ENCODE peak calls at places on chromosomes 5 and 9, in four cellular contexts. J, H, X and W are unnamed samples.

GRCh38 chr9:131276891-131277672 is 772 bp upstream of the FAM78A start:
- DNase-seq in J (no peak), H (peak; percentile 51), X (no peak), W (peak; percentile 31)

GRCh38 chr5:172776235-172776594 is 5.2 kb upstream of the DUSP1 start:
- DNase-seq in J (no peak), H (no peak), X (peak; percentile 94), W (no peak)

GRCh38 chr5:138463335-138464017 is 1.8 kb upstream of the EGR1 start:
- DNase-seq in J (peak; percentile 51), H (no peak), X (no peak), W (no peak)

GRCh38 chr5:139880416-139881144 is 85.0 kb downstream of the PSD2 start:
- DNase-seq in J (no peak), H (no peak), X (no peak), W (no peak)

GRCh38 chr9:136582977-136583735 is 37.3 kb upstream of the NOTCH1 start:
- DNase-seq in J (no peak), H (no peak), X (no peak), W (no peak)

GRCh38 chr5:38650540-38651275 is 94.3 kb upstream of the LIFR start:
- DNase-seq in J (no peak), H (no peak), X (no peak), W (no peak)

GRCh38 chr5:3324421-3325101 is 271.1 kb upstream of the IRX1 start:
- DNase-seq in J (peak; percentile 30), H (peak; percentile 26), X (no peak), W (no peak)

GRCh38 chr5:103262422-103262871 is 3.9 kb downstream of the MACIR start:
- DNase-seq in J (no peak), H (no peak), X (no peak), W (no peak)

GRCh38 chr9:106798021-106798799 is 64.8 kb upstream of the ZNF462 start:
- DNase-seq in J (no peak), H (no peak), X (no peak), W (no peak)

GRCh38 chr5:125713406-125713805 is 709.8 kb upstream of the GRAMD2B start:
- DNase-seq in J (no peak), H (no peak), X (no peak), W (no peak)

GRCh38 chr5:154541553-154541952 is 63.5 kb upstream of the HAND1 start:
- DNase-seq in J (peak; percentile 70), H (no peak), X (no peak), W (peak; percentile 43)
- TF ChIP-seq CTCF in J (peak; percentile 73), H (no peak), X (peak; percentile 55), W (peak; percentile 80)

DNA sequence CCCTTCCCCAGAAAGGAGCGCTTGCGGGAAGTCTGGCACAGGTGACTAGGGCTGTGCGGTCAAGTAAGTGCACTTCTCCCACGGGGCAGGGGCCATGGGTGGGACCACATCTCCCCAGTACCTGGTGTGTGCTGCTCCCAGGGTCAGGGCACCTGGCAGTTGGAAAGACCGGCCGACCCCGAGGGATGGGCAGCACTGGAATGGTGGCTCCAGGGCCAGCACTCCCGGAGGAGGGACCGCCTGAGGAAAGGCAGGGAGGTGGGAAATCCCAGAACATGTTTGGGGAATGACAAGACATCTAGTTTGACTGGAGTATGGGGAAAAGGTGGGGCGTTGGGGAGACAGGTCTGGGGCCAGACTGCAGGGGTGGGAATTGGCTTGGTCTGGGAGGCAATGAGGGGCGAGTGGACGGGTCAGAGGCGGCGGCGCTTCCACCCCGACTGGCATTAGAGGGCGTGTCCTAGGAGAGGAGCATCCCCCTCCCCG is 699 bp upstream of the GLIPR2 start:
- DNase-seq in J (peak; percentile 64), H (no peak), X (no peak), W (no peak)
- H3K4me3 ChIP-seq in J (peak overlapping the region; percentile 77), H (peak overlapping the region; percentile 63), X (peak overlapping the region; percentile 40), W (no peak overlapping the region)

GRCh38 chr5:123285122-123286011 is 137.8 kb downstream of the CEP120 start:
- DNase-seq in J (peak; percentile 64), H (no peak), X (no peak), W (no peak)
- H3K4me2 ChIP-seq in J (peak overlapping the region; percentile 95), H (no peak overlapping the region), X (no peak overlapping the region), W (no peak overlapping the region)

GRCh38 chr9:85713897-85714296 is 27.9 kb downstream of the AGTPBP1 start:
- DNase-seq in J (no peak), H (no peak), X (no peak), W (no peak)

GRCh38 chr9:85715587-85715986 is 26.2 kb downstream of the AGTPBP1 start:
- DNase-seq in J (no peak), H (no peak), X (no peak), W (no peak)

GRCh38 chr9:85717220-85717619 is 24.5 kb downstream of the AGTPBP1 start:
- DNase-seq in J (no peak), H (no peak), X (no peak), W (no peak)

DNA sequence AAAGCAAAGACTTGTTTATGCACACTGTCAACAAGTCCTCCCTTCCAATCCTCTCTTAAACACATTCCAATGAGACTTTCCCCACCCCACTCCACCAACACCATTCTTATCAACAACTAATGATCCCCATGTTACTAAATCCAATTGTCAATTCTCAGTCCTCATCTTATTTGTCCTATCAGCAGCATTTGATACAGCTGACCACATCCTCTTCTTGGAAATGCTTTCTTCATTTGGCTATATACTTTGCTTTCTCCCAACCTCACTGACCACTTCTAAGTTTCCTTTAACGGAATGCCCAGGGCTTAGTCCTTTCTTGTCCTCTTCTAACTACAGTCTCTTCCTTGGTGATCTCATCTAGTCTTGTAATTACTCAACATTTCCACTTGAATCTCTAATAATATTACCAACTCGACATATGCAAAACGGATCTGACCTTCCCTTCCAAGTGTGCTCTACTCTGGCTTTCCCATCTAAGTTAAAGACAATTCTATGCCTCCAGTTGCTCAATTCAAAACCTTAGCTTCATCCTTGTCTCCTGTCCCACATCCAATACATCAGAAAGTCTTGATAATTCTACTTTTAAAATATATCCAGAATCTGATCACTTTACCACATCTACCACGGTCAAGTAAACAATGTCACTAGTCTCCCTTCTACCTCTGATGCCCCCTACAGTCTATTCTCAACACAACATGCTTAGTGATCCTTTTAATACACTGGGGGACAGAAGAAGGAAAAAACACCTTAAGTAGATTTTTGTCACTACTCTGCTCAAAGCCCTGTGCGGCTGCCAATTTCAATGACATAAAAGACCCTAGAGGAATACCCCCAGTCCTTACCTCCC is 25.5 kb downstream of the AGTPBP1 start:
- DNase-seq in J (peak; percentile 78), H (no peak), X (no peak), W (peak; percentile 8)
- TF ChIP-seq CTCF in J (peak; percentile 58), H (peak; percentile 34), X (no peak), W (peak; percentile 66)

DNA sequence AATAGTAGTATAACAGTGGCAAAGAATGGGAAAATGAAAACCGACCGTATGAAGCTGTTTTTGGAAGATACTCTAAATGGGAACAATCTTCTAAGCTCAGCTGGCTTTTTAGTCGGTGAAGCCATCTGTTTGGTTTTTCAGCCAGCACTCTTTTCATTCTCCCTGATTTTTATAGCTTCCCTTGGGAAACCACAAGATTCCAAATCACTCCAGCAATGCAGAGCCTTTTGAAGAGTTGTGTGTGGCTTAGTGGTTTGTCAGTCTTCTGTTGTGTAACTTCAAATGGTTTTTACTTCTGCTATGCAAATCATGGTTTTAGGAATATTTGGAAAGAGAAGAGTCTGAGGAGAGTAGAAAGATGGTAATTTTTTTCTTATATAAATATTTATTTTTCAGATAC is 180.7 kb downstream of the KDM4C start:
- DNase-seq in J (no peak), H (no peak), X (peak; percentile 36), W (no peak)
- H3K4me3 ChIP-seq in J (no peak overlapping the region), H (no peak overlapping the region), X (no peak overlapping the region), W (no peak overlapping the region)

GRCh38 chr5:92559743-92560142 is 1021.3 kb downstream of the NR2F1-AS1 start:
- DNase-seq in J (peak; percentile 15), H (no peak), X (no peak), W (no peak)

GRCh38 chr5:92561362-92562006 is 1019.5 kb downstream of the NR2F1-AS1 start:
- DNase-seq in J (no peak), H (no peak), X (no peak), W (no peak)

GRCh38 chr5:92560698-92561361 is 1020.2 kb downstream of the NR2F1-AS1 start:
- DNase-seq in J (peak; percentile 61), H (no peak), X (no peak), W (no peak)

GRCh38 chr5:92556747-92557146 is 1024.3 kb downstream of the NR2F1-AS1 start:
- DNase-seq in J (no peak), H (no peak), X (no peak), W (no peak)

DNA sequence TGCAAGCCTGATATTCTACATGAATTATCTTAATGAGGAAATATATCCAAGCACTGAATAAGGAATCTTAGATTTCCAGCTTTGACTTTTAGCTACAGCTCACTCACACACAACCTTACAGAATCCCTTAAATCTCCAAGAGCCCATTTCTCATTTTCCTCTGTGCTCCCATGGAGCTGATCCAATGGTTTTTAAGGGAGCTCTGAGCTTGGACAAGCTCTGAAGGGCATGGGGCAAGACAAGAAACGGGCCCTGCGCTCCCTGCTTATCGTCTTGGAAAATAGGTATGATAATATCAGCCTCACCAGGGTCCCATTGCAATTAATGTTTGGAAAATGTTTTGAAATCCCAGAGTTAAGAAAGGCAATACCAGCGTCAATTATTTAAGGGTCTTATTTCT is 1021.7 kb downstream of the NR2F1-AS1 start:
- DNase-seq in J (no peak), H (no peak), X (no peak), W (no peak)
- H3K4me2 ChIP-seq in J (no peak overlapping the region), H (no peak overlapping the region), X (no peak overlapping the region), W (no peak overlapping the region)

GRCh38 chr5:34903260-34903659 is 12.0 kb downstream of the RAD1 start:
- DNase-seq in J (no peak), H (no peak), X (no peak), W (no peak)
- TF ChIP-seq CTCF in J (no peak), H (no peak), X (no peak), W (no peak)

GRCh38 chr9:128382261-128382660 is 11.1 kb downstream of the URM1 start:
- DNase-seq in J (no peak), H (no peak), X (no peak), W (no peak)

GRCh38 chr9:128385493-128386205 is 14.5 kb downstream of the URM1 start:
- DNase-seq in J (peak; percentile 65), H (no peak), X (no peak), W (no peak)

GRCh38 chr9:128383007-128383753 is 12.0 kb downstream of the URM1 start:
- DNase-seq in J (peak; percentile 90), H (no peak), X (no peak), W (no peak)

GRCh38 chr9:128384801-128385492 is 13.8 kb downstream of the URM1 start:
- DNase-seq in J (no peak), H (no peak), X (no peak), W (no peak)

DNA sequence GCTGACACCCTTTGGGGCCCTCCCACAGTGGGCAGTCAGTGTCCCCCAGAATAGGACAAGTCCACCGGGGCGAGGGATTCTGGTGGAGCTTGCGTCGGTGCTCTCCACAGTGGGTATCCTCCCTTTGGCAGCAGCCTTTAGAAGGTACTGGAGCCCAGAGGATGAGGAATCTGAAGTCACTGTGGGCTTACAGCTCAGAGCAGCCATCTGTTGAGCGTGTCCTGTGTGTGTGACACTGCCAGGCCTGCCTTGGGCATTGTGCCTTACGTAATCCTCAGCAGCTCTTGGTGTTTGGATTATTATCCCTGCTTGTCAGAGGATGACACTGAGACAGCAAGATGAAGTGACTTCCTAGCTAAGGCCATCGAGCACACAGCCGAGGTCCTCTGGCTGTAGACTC is 12.6 kb downstream of the URM1 start:
- DNase-seq in J (no peak), H (no peak), X (no peak), W (no peak)
- H3K4me3 ChIP-seq in J (peak overlapping the region; percentile 46), H (no peak overlapping the region), X (no peak overlapping the region), W (no peak overlapping the region)